ENCODE peak calls at places on chromosomes 1 and 21, in four cellular contexts. One of them, this sample, is unnamed.

GRCh38 chr1:36068866-36069265 is 15.0 kb upstream of the TEKT2 start:
- DNase-seq in A549: no peak
- DNase-seq in K562: no peak
- DNase-seq in HepG2: no peak
- DNase-seq in this sample: no peak

GRCh38 chr1:153678519-153679336 is at the start of gene NPR1:
- DNase-seq in A549: peak
- DNase-seq in K562: no peak
- DNase-seq in HepG2: no peak
- DNase-seq in this sample: peak

GRCh38 chr1:167713330-167714081 is 8.3 kb upstream of the MPZL1 start:
- DNase-seq in A549: no peak
- DNase-seq in K562: peak
- DNase-seq in HepG2: no peak
- DNase-seq in this sample: peak

GRCh38 chr1:61221642-61222041 is 139.3 kb downstream of the NFIA start:
- DNase-seq in A549: no peak
- DNase-seq in K562: no peak
- DNase-seq in HepG2: peak
- DNase-seq in this sample: no peak

GRCh38 chr21:35565204-35565611 is 495.1 kb downstream of the SETD4 start:
- DNase-seq in A549: no peak
- DNase-seq in K562: peak
- DNase-seq in HepG2: no peak
- DNase-seq in this sample: no peak

GRCh38 chr1:19319196-19319595 is 7.1 kb downstream of the SLC66A1 start:
- DNase-seq in A549: no peak
- DNase-seq in K562: no peak
- DNase-seq in HepG2: no peak
- DNase-seq in this sample: no peak

GRCh38 chr1:203324103-203325003 is 19.0 kb downstream of the BTG2 start:
- DNase-seq in A549: no peak
- DNase-seq in K562: no peak
- DNase-seq in HepG2: no peak
- DNase-seq in this sample: no peak

GRCh38 chr1:179296356-179296755 is 2.8 kb downstream of the SOAT1 start:
- DNase-seq in A549: no peak
- DNase-seq in K562: no peak
- DNase-seq in HepG2: no peak
- DNase-seq in this sample: no peak

GRCh38 chr1:220884109-220884980 is 5.1 kb downstream of the HLX start:
- DNase-seq in A549: no peak
- DNase-seq in K562: no peak
- DNase-seq in HepG2: no peak
- DNase-seq in this sample: peak

GRCh38 chr1:43206721-43207228 is 34.6 kb downstream of the CFAP57 start:
- DNase-seq in A549: peak
- DNase-seq in K562: no peak
- DNase-seq in HepG2: peak
- DNase-seq in this sample: peak
- TF ChIP-seq NR3C1 in A549: no peak
- TF ChIP-seq NR3C1 in K562: no peak
- TF ChIP-seq NR3C1 in HepG2: no peak
- TF ChIP-seq NR3C1 in this sample: no peak

DNA sequence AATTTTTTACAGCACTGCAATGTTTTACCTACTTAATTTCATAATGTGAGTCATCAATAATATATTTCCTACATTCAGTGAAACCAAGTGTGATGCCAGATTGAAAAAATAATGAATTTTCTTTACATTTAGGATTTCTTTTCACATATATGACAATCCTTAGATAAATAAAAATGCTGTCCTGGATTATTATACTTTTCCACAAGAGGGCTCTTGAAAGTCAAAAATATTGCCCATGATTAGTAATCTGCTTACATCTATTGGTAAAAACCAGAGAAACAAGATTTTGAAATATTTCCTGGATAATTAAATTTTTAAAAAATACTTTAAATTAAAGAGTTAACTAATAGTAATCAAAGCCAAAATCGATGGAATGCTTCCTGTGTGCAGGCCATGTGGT is 86.8 kb upstream of the PLPPR4 start:
- DNase-seq in A549: no peak
- DNase-seq in K562: no peak
- DNase-seq in HepG2: no peak
- DNase-seq in this sample: no peak
- TF ChIP-seq HMGXB4 in A549: no peak
- TF ChIP-seq HMGXB4 in K562: no peak
- TF ChIP-seq HMGXB4 in HepG2: no peak
- TF ChIP-seq HMGXB4 in this sample: no peak

DNA sequence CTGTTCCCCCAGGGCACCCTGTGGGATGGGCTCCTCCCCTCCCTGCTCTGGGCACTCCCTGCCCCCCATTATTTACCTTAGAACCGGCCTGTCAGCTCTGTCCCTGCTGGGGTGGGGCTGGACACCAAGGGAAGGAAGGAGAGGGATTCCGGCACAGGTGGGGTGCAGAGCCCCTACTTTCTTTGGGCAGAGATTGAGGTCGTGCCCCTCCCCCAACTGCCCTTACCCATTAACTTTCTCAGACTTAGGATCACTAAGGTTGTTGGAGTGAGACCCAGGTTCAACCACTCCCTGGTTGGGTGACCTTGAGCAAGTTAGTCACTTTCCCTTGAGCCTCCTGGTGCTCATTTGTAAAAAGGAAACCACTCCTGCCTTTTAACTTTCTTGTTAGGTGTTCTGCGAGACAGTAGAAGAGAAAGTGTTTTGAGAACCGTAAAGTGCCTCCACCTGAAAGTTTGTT is 57.0 kb upstream of the SYNC start:
- DNase-seq in A549: no peak
- DNase-seq in K562: no peak
- DNase-seq in HepG2: peak
- DNase-seq in this sample: peak
- TF ChIP-seq NR3C1 in A549: no peak
- TF ChIP-seq NR3C1 in K562: no peak
- TF ChIP-seq NR3C1 in HepG2: no peak
- TF ChIP-seq NR3C1 in this sample: no peak

DNA sequence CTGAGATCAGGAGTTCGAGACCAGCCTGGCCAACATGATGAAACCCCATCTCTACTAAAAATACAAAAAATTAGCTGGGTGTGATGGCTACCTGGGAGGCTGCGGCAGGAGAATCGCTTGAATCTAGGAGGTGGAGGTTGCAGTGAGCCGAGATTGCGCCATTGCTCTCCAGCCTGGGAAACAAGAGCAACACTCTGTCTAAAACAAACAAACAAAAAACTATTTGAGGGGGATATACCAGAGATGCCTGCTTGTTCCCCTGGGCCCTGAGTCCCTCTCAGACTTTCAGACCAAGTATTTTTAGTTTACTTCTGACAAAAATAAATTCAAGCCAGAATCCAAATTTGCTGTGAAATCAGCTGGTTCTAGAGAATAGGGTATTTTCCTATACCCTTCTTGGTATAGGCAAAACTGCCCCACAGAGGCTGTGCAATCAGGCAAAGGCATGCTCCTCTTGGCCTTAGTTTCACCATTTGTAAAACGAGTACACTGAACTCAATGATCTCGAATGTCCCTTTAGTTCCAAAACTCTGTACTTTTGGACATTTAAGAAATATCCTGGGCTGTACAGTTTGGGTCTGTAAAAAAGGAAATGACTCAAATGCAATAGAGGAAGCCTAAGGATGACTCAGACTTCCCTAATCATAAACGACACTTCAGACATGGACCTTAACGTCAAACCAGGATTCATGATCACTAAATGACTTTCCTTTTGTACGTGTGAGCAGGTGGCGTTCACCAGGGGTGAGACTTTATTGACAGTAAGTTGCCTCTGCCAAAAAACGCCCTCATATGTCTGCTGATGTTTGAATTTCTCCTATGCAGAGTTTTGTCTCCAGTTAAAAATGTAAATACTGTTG is 16.1 kb downstream of the ENSA start:
- DNase-seq in A549: peak
- DNase-seq in K562: peak
- DNase-seq in HepG2: peak
- DNase-seq in this sample: no peak
- TF ChIP-seq HMGXB4 in A549: no peak
- TF ChIP-seq HMGXB4 in K562: no peak
- TF ChIP-seq HMGXB4 in HepG2: no peak
- TF ChIP-seq HMGXB4 in this sample: no peak

GRCh38 chr1:17097787-17098186 is 21.5 kb downstream of the PADI2 start:
- DNase-seq in A549: no peak
- DNase-seq in K562: no peak
- DNase-seq in HepG2: no peak
- DNase-seq in this sample: no peak
- TF ChIP-seq NR3C1 in A549: no peak
- TF ChIP-seq NR3C1 in K562: no peak
- TF ChIP-seq NR3C1 in HepG2: no peak
- TF ChIP-seq NR3C1 in this sample: no peak

DNA sequence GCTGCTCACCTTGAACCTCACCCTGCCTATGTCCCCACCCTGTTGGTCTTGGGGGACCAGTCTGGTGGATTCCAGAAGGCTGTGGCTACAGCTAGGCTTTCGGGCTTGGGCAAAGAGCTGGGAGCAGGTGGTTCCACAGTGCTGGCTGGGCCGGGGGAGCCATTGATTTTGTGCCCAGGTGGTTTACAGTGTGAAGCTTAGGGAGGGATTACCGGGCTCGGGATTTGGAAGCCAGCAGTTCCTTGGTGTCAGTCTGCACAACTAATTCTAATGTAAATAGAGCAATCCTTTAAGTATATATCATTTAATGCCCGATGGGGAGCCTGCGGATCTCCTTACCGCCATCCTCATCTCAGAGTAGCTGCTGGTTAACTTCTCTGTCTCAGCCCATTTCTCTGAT is 38.2 kb downstream of the PRDM16 start:
- DNase-seq in A549: no peak
- DNase-seq in K562: no peak
- DNase-seq in HepG2: no peak
- DNase-seq in this sample: no peak
- TF ChIP-seq HMGXB4 in A549: no peak
- TF ChIP-seq HMGXB4 in K562: no peak
- TF ChIP-seq HMGXB4 in HepG2: no peak
- TF ChIP-seq HMGXB4 in this sample: no peak